ENCODE peak calls at places on chromosome 6, in seven cellular contexts. U is CD8-positive, alpha-beta T cell; W is testis; A is endothelial cell; V is retinal pigment epithelial cell; B is endodermal cell; S is suprapubic skin. G is an unnamed sample.
A peak's percentile ranks its signal among the peaks of the same experiment; 100 is the strongest.

GRCh38 chr6:7268362-7269310 is 44.4 kb downstream of the SSR1 start:
- DNase-seq in B (no peak), V (no peak), U (no peak), S (peak; percentile 55), A (no peak), W (no peak), G (no peak)

GRCh38 chr6:168333471-168333870 is 13.9 kb upstream of the DACT2 start:
- DNase-seq in B (peak; percentile 63), V (no peak), U (no peak), A (no peak), S (no peak), W (no peak), G (no peak)

GRCh38 chr6:84854801-84855400 is 90.5 kb upstream of the TBX18 start:
- DNase-seq in U (no peak), S (no peak), B (no peak), W (no peak), A (no peak), V (no peak), G (no peak)

GRCh38 chr6:88134575-88134974 is 31.6 kb downstream of the CNR1 start:
- DNase-seq in U (no peak), W (no peak), A (no peak), S (no peak), V (no peak), B (no peak), G (no peak)

GRCh38 chr6:106084106-106084963 is 1.8 kb upstream of the PRDM1 start:
- DNase-seq in W (no peak), U (no peak), B (peak; percentile 89), S (no peak), A (peak; percentile 77), V (no peak), G (peak; percentile 79)

GRCh38 chr6:103797738-103798137 is 1062.0 kb downstream of the HACE1 start:
- DNase-seq in W (no peak), S (no peak), U (no peak), A (no peak), B (no peak), V (no peak), G (no peak)

GRCh38 chr6:130337534-130337933 is 28.3 kb upstream of the TMEM200A start:
- DNase-seq in A (no peak), U (no peak), S (no peak), V (no peak), B (no peak), W (no peak), G (no peak)

GRCh38 chr6:4653141-4653540 is 123.1 kb upstream of the CDYL start:
- DNase-seq in U (no peak), V (no peak), S (no peak), B (no peak), A (no peak), W (no peak), G (no peak)

GRCh38 chr6:37516076-37516919 is 16.6 kb upstream of the CCDC167 start:
- DNase-seq in S (no peak), A (no peak), V (no peak), B (peak; percentile 76), U (peak; percentile 81), W (peak; percentile 50), G (peak; percentile 77)

GRCh38 chr6:67933278-67933677 is 701.8 kb upstream of the ADGRB3 start:
- DNase-seq in V (no peak), U (no peak), A (peak; percentile 12), B (peak; percentile 69), W (peak; percentile 15), S (no peak), G (no peak)

GRCh38 chr6:112835078-112835477 is 487.9 kb downstream of the RFPL4B start:
- DNase-seq in W (no peak), U (no peak), V (no peak), S (no peak), B (no peak), A (no peak), G (no peak)

GRCh38 chr6:152401978-152402377 is 235.2 kb downstream of the SYNE1 start:
- DNase-seq in W (no peak), U (no peak), V (peak; percentile 63), B (no peak), A (no peak), S (no peak), G (no peak)

GRCh38 chr6:87155920-87156600 is 695 bp downstream of the ZNF292 start:
- DNase-seq in V (no peak), W (peak; percentile 71), B (peak; percentile 89), S (peak; percentile 79), A (peak; percentile 63), U (peak; percentile 33), G (peak; percentile 22)

GRCh38 chr6:39568896-39569295 is 156.3 kb downstream of the KIF6 start:
- DNase-seq in S (no peak), W (no peak), V (no peak), U (no peak), A (no peak), B (no peak), G (no peak)

GRCh38 chr6:125598422-125598821 is 151.0 kb upstream of the HEY2 start:
- DNase-seq in W (no peak), S (peak; percentile 68), A (no peak), U (no peak), B (no peak), V (no peak), G (no peak)

GRCh38 chr6:25193147-25193864 is 85.9 kb upstream of the CARMIL1 start:
- DNase-seq in V (peak; percentile 83), W (peak; percentile 54), S (no peak), A (no peak), U (no peak), B (no peak), G (no peak)

GRCh38 chr6:7135755-7136154 is 28.0 kb downstream of the RREB1 start:
- DNase-seq in A (no peak), B (peak; percentile 22), S (no peak), U (no peak), W (no peak), V (no peak), G (no peak)

GRCh38 chr6:107576852-107577251 is 86.9 kb downstream of the SOBP start:
- DNase-seq in U (no peak), B (no peak), A (no peak), W (no peak), V (peak; percentile 39), S (no peak), G (no peak)

GRCh38 chr6:37783025-37783825 is 36.3 kb upstream of the ZFAND3 start:
- DNase-seq in V (no peak), S (no peak), B (peak; percentile 85), A (peak; percentile 37), U (no peak), W (peak; percentile 35), G (no peak)

GRCh38 chr6:56370591-56371198 is 123.3 kb upstream of the COL21A1 start:
- DNase-seq in W (peak; percentile 76), U (no peak), B (no peak), V (no peak), S (no peak), A (no peak), G (peak; percentile 11)

GRCh38 chr6:35050291-35050987 is 90.7 kb downstream of the TCP11 start:
- DNase-seq in V (no peak), S (peak; percentile 50), W (no peak), B (no peak), A (no peak), U (no peak), G (no peak)

GRCh38 chr6:34143884-34144580 is 1.9 kb downstream of the GRM4 start:
- DNase-seq in U (peak; percentile 28), B (peak; percentile 95), S (no peak), V (no peak), W (peak; percentile 34), A (peak; percentile 79), G (peak; percentile 70)

GRCh38 chr6:52020961-52021570 is 66.3 kb downstream of the PKHD1 start:
- DNase-seq in B (no peak), V (no peak), U (no peak), A (no peak), W (no peak), S (no peak), G (no peak)

GRCh38 chr6:30213999-30214982 is 1.1 kb upstream of the TRIM26 start:
- DNase-seq in B (peak; percentile 88), V (no peak), W (peak; percentile 89), U (peak; percentile 75), A (peak; percentile 73), S (peak; percentile 93), G (peak; percentile 78)

GRCh38 chr6:30211899-30212298 is 1.3 kb downstream of the TRIM26 start:
- DNase-seq in A (no peak), U (no peak), V (no peak), S (no peak), W (no peak), B (no peak), G (no peak)

GRCh38 chr6:30212865-30213653 is at the start of gene TRIM26:
- DNase-seq in W (peak; percentile 98), V (peak; percentile 86), B (peak; percentile 99), A (peak; percentile 95), S (peak; percentile 98), U (peak; percentile 93), G (peak; percentile 98)

GRCh38 chr6:30211306-30211705 is 1.9 kb downstream of the TRIM26 start:
- DNase-seq in W (no peak), V (no peak), A (no peak), U (no peak), B (no peak), S (no peak), G (no peak)

DNA sequence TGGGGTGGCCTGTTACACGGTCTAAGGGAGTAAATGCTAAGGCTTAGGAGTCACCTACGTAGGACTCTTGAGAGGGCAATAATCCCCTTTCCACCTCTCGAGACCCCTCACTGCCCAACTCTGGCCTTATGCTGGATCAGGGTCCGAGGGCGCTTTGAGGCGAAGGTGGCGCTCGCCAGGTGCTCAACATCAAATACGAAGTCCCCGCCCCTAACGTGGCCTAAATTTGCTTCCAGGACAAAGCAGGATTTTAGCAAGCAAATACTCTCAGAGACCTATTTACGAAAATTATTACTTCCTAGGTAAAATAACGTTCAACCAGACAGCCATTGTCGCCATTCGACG is 420 bp upstream of the TRIM26 start:
- DNase-seq in S (no peak), V (no peak), U (no peak), W (no peak), A (no peak), B (no peak), G (no peak)
- TF ChIP-seq CTCF in S (no peak), V (no peak), U (no peak), W (no peak), A (no peak), B (no peak), G (no peak)

GRCh38 chr6:93418448-93419303 is 683 bp downstream of the EPHA7 start:
- DNase-seq in B (peak; percentile 88), S (peak; percentile 54), A (peak; percentile 67), V (no peak), W (peak; percentile 60), U (no peak), G (peak; percentile 52)
- TF ChIP-seq CTCF in B (peak; percentile 69), S (no peak), A (peak; percentile 14), V (peak; percentile 34), W (no peak), U (no peak), G (no peak)

DNA sequence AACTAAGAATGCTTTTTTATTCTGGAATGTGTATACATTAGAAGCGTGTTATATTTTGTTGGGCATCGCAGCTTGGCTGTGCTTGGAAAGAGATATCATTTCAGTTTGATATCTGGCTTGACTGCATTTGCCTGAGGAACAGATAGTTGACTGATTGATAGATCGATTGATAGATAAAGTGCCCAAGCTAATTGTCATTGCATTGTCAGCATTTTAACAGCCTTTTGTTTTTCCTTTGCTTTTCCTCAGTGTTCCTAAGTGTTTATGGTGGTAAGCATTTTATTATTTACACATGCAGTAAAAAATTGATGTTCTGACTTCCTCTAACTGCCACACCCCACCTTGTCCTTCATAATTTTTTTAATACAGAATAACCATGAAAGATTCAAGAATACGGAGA is 180.9 kb upstream of the GRIK2 start:
- DNase-seq in S (no peak), A (no peak), V (no peak), W (no peak), B (no peak), U (no peak), G (no peak)
- TF ChIP-seq CTCF in S (no peak), A (no peak), V (no peak), W (no peak), B (no peak), U (no peak), G (no peak)

GRCh38 chr6:102701019-102701418 is 1307.5 kb downstream of the GRIK2 start:
- DNase-seq in B (no peak), W (no peak), S (no peak), V (no peak), U (no peak), A (no peak), G (no peak)
- TF ChIP-seq CTCF in B (no peak), W (no peak), S (no peak), V (no peak), U (no peak), A (no peak), G (no peak)

G was measured in GM13977.